ENCODE peak calls at places on chromosomes 1 and 21, in seven cellular contexts. One of them, this sample, is unnamed.
A peak's percentile ranks its signal among the peaks of the same experiment; 100 is the strongest.

GRCh38 chr1:112522621-112523020 is 13.9 kb downstream of the WNT2B start:
- DNase-seq in IMR-90: peak; percentile 96
- DNase-seq in ovary: no peak
- DNase-seq in spleen: no peak
- DNase-seq in tibial nerve: no peak
- DNase-seq in prostate gland: no peak
- DNase-seq in suprapubic skin: no peak
- DNase-seq in this sample: no peak

GRCh38 chr1:160149706-160150105 is 1.7 kb upstream of the ATP1A4 start:
- DNase-seq in IMR-90: peak; percentile 29
- DNase-seq in ovary: no peak
- DNase-seq in spleen: no peak
- DNase-seq in tibial nerve: no peak
- DNase-seq in prostate gland: no peak
- DNase-seq in suprapubic skin: no peak
- DNase-seq in this sample: no peak

GRCh38 chr1:203354246-203354645 is 3.3 kb upstream of the FMOD start:
- DNase-seq in IMR-90: peak; percentile 90
- DNase-seq in ovary: no peak
- DNase-seq in spleen: no peak
- DNase-seq in tibial nerve: no peak
- DNase-seq in prostate gland: no peak
- DNase-seq in suprapubic skin: no peak
- DNase-seq in this sample: no peak

GRCh38 chr1:245118066-245118465 is 36.7 kb upstream of the KIF26B start:
- DNase-seq in IMR-90: no peak
- DNase-seq in ovary: no peak
- DNase-seq in spleen: no peak
- DNase-seq in tibial nerve: no peak
- DNase-seq in prostate gland: no peak
- DNase-seq in suprapubic skin: no peak
- DNase-seq in this sample: no peak

GRCh38 chr1:29590583-29591555 is 354.5 kb downstream of the PTPRU start:
- DNase-seq in IMR-90: peak; percentile 21
- DNase-seq in ovary: no peak
- DNase-seq in spleen: no peak
- DNase-seq in tibial nerve: no peak
- DNase-seq in prostate gland: no peak
- DNase-seq in suprapubic skin: no peak
- DNase-seq in this sample: no peak

GRCh38 chr1:178037510-178038253 is 56.2 kb upstream of the RASAL2 start:
- DNase-seq in IMR-90: peak; percentile 54
- DNase-seq in ovary: peak; percentile 94
- DNase-seq in spleen: peak; percentile 92
- DNase-seq in tibial nerve: peak; percentile 44
- DNase-seq in prostate gland: peak; percentile 48
- DNase-seq in suprapubic skin: peak; percentile 84
- DNase-seq in this sample: peak; percentile 70

GRCh38 chr21:44255519-44255981 is 6.1 kb downstream of the DNMT3L start:
- DNase-seq in IMR-90: peak; percentile 46
- DNase-seq in ovary: no peak
- DNase-seq in spleen: peak; percentile 54
- DNase-seq in tibial nerve: no peak
- DNase-seq in prostate gland: no peak
- DNase-seq in suprapubic skin: peak; percentile 34
- DNase-seq in this sample: no peak

GRCh38 chr1:24165500-24165899 is 21.6 kb downstream of the IFNLR1 start:
- DNase-seq in IMR-90: no peak
- DNase-seq in ovary: no peak
- DNase-seq in spleen: no peak
- DNase-seq in tibial nerve: no peak
- DNase-seq in prostate gland: no peak
- DNase-seq in suprapubic skin: peak; percentile 5
- DNase-seq in this sample: no peak

GRCh38 chr1:228241259-228241658 is 33.4 kb downstream of the OBSCN start:
- DNase-seq in IMR-90: no peak
- DNase-seq in ovary: no peak
- DNase-seq in spleen: no peak
- DNase-seq in tibial nerve: no peak
- DNase-seq in prostate gland: no peak
- DNase-seq in suprapubic skin: no peak
- DNase-seq in this sample: no peak

GRCh38 chr1:168709407-168709891 is 19.6 kb downstream of the DPT start:
- DNase-seq in IMR-90: peak; percentile 4
- DNase-seq in ovary: no peak
- DNase-seq in spleen: no peak
- DNase-seq in tibial nerve: peak; percentile 18
- DNase-seq in prostate gland: no peak
- DNase-seq in suprapubic skin: no peak
- DNase-seq in this sample: no peak

GRCh38 chr1:36178479-36179219 is 22.7 kb downstream of the MAP7D1 start:
- DNase-seq in IMR-90: no peak
- DNase-seq in ovary: no peak
- DNase-seq in spleen: no peak
- DNase-seq in tibial nerve: no peak
- DNase-seq in prostate gland: peak; percentile 29
- DNase-seq in suprapubic skin: no peak
- DNase-seq in this sample: no peak

GRCh38 chr1:32480761-32481160 is 15.9 kb downstream of the ZBTB8B start:
- DNase-seq in IMR-90: no peak
- DNase-seq in ovary: no peak
- DNase-seq in spleen: no peak
- DNase-seq in tibial nerve: no peak
- DNase-seq in prostate gland: no peak
- DNase-seq in suprapubic skin: no peak
- DNase-seq in this sample: no peak

GRCh38 chr1:111448482-111448917 is 556 bp downstream of the WDR77 start:
- DNase-seq in IMR-90: peak; percentile 12
- DNase-seq in ovary: no peak
- DNase-seq in spleen: no peak
- DNase-seq in tibial nerve: no peak
- DNase-seq in prostate gland: no peak
- DNase-seq in suprapubic skin: no peak
- DNase-seq in this sample: peak; percentile 12

GRCh38 chr1:40971962-40972361 is 7.5 kb upstream of the CTPS1 start:
- DNase-seq in IMR-90: no peak
- DNase-seq in ovary: no peak
- DNase-seq in spleen: no peak
- DNase-seq in tibial nerve: no peak
- DNase-seq in prostate gland: no peak
- DNase-seq in suprapubic skin: no peak
- DNase-seq in this sample: no peak

GRCh38 chr1:155135416-155136197 is at the start of gene SLC50A1:
- DNase-seq in IMR-90: peak; percentile 91
- DNase-seq in ovary: peak; percentile 98
- DNase-seq in spleen: peak; percentile 99
- DNase-seq in tibial nerve: peak; percentile 83
- DNase-seq in prostate gland: peak; percentile 95
- DNase-seq in suprapubic skin: peak; percentile 97
- DNase-seq in this sample: peak; percentile 87

GRCh38 chr1:197598935-197599334 is 176.3 kb downstream of the DENND1B start:
- DNase-seq in IMR-90: no peak
- DNase-seq in ovary: no peak
- DNase-seq in spleen: no peak
- DNase-seq in tibial nerve: no peak
- DNase-seq in prostate gland: no peak
- DNase-seq in suprapubic skin: no peak
- DNase-seq in this sample: no peak

GRCh38 chr1:115082949-115083348 is 6.4 kb downstream of the TSPAN2 start:
- DNase-seq in IMR-90: no peak
- DNase-seq in ovary: no peak
- DNase-seq in spleen: no peak
- DNase-seq in tibial nerve: no peak
- DNase-seq in prostate gland: no peak
- DNase-seq in suprapubic skin: no peak
- DNase-seq in this sample: no peak

GRCh38 chr1:115088871-115089442 is 346 bp downstream of the TSPAN2 start:
- DNase-seq in IMR-90: no peak
- DNase-seq in ovary: no peak
- DNase-seq in spleen: no peak
- DNase-seq in tibial nerve: no peak
- DNase-seq in prostate gland: no peak
- DNase-seq in suprapubic skin: no peak
- DNase-seq in this sample: no peak

GRCh38 chr1:115088115-115088794 is 1.0 kb downstream of the TSPAN2 start:
- DNase-seq in IMR-90: no peak
- DNase-seq in ovary: no peak
- DNase-seq in spleen: no peak
- DNase-seq in tibial nerve: no peak
- DNase-seq in prostate gland: no peak
- DNase-seq in suprapubic skin: no peak
- DNase-seq in this sample: no peak

GRCh38 chr1:115084902-115085505 is 4.3 kb downstream of the TSPAN2 start:
- DNase-seq in IMR-90: peak; percentile 1
- DNase-seq in ovary: no peak
- DNase-seq in spleen: no peak
- DNase-seq in tibial nerve: no peak
- DNase-seq in prostate gland: peak; percentile 57
- DNase-seq in suprapubic skin: no peak
- DNase-seq in this sample: no peak

DNA sequence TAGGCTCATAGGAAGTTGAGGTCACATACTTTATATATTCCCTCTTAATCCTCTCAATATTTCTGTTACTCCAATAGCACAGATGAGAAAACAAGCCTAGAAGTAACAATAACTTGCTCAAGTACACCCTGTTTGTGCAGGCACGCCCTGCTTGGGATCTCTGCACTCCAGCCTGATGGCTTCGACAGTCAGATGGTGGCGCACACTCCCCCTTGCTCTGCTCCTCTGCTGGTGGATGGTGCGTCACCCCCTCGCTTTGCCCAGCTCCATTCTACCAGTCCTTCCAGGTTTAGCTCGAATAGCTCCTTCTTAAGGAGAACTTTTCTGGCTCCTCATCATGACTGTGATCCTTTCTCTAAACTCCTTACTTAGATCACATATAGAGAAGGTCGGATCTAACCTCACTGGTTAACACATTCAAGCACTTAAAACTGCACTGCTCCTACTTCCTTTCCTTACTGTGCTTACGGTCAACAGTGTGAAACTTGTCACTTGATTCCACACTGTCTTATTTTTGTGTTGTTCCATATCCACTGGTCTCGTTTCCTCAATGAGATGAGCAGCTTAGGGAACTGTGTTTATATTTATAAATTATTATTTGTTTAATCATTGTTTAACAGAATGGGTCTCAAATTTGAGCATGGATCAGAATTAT is 3.0 kb downstream of the TSPAN2 start:
- DNase-seq in IMR-90: no peak
- DNase-seq in ovary: no peak
- DNase-seq in spleen: no peak
- DNase-seq in tibial nerve: no peak
- DNase-seq in prostate gland: no peak
- DNase-seq in suprapubic skin: no peak
- DNase-seq in this sample: no peak
- H3K4me1 ChIP-seq in IMR-90: peaks cover 2% of the 10 kb centered on the region
- H3K4me1 ChIP-seq in ovary: no peaks in the 10 kb centered on the region
- H3K4me1 ChIP-seq in spleen: no peaks in the 10 kb centered on the region
- H3K4me1 ChIP-seq in tibial nerve: no peaks in the 10 kb centered on the region
- H3K4me1 ChIP-seq in prostate gland: no peaks in the 10 kb centered on the region
- H3K4me1 ChIP-seq in suprapubic skin: peaks cover 28% of the 10 kb centered on the region
- H3K4me1 ChIP-seq in this sample: no peaks in the 10 kb centered on the region

GRCh38 chr1:2418791-2419320 is 6.5 kb upstream of the PEX10 start:
- DNase-seq in IMR-90: no peak
- DNase-seq in ovary: no peak
- DNase-seq in spleen: no peak
- DNase-seq in tibial nerve: no peak
- DNase-seq in prostate gland: no peak
- DNase-seq in suprapubic skin: no peak
- DNase-seq in this sample: no peak

GRCh38 chr1:2416403-2416802 is 4.0 kb upstream of the PEX10 start:
- DNase-seq in IMR-90: no peak
- DNase-seq in ovary: no peak
- DNase-seq in spleen: no peak
- DNase-seq in tibial nerve: no peak
- DNase-seq in prostate gland: peak; percentile 69
- DNase-seq in suprapubic skin: no peak
- DNase-seq in this sample: no peak

GRCh38 chr1:2415801-2416208 is 3.4 kb upstream of the PEX10 start:
- DNase-seq in IMR-90: no peak
- DNase-seq in ovary: no peak
- DNase-seq in spleen: peak; percentile 89
- DNase-seq in tibial nerve: no peak
- DNase-seq in prostate gland: peak; percentile 22
- DNase-seq in suprapubic skin: no peak
- DNase-seq in this sample: no peak

GRCh38 chr1:2417833-2418225 is 5.5 kb upstream of the PEX10 start:
- DNase-seq in IMR-90: no peak
- DNase-seq in ovary: no peak
- DNase-seq in spleen: no peak
- DNase-seq in tibial nerve: no peak
- DNase-seq in prostate gland: no peak
- DNase-seq in suprapubic skin: no peak
- DNase-seq in this sample: no peak

DNA sequence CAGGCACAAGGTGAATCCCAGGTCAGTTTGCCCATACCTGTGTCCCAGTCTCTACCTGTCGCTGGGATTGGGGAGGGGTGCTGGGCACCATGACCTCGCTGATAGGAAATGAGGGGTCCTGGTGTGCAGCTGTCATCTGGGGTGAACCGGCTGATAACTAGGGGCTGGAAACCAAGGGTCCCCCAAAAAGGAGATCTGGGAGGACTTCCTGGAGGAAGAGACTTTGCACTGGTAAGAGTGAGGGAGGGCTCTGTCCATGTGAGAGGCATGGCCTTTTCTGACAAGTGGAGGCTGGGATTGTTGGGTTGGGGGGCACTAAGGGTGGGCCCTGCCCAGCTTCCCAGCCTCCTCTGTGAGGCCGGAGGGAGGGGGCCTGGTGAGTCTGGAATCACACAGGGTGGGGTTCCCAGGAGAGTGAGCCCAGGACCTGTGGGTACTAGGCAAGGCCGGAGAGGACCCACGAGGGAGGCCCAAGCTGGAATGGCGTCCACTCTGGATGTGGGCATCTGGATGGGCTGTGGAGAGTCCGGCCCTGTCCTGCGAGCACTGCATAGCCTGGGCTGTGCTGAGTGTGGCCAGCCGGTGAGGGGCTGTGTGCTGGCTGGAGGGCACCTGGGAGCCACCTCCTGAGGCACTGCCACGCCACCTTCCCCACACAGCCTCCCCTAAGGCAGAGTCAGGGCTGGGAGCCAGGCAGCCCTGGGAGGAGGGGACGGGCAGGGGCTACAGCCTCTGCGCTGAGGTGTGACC is 4.9 kb upstream of the PEX10 start:
- DNase-seq in IMR-90: no peak
- DNase-seq in ovary: no peak
- DNase-seq in spleen: no peak
- DNase-seq in tibial nerve: no peak
- DNase-seq in prostate gland: no peak
- DNase-seq in suprapubic skin: no peak
- DNase-seq in this sample: no peak
- H3K4me3 ChIP-seq in IMR-90: no peak overlapping the region
- H3K4me3 ChIP-seq in ovary: no peak overlapping the region
- H3K4me3 ChIP-seq in spleen: no peak overlapping the region
- H3K4me3 ChIP-seq in tibial nerve: no peak overlapping the region
- H3K4me3 ChIP-seq in prostate gland: peak overlapping the region; percentile 31
- H3K4me3 ChIP-seq in suprapubic skin: peak overlapping the region; percentile 25
- H3K4me3 ChIP-seq in this sample: no peak overlapping the region

GRCh38 chr1:205802060-205802459 is 10.9 kb downstream of the SLC41A1 start:
- DNase-seq in IMR-90: no peak
- DNase-seq in ovary: no peak
- DNase-seq in spleen: no peak
- DNase-seq in tibial nerve: no peak
- DNase-seq in prostate gland: no peak
- DNase-seq in suprapubic skin: no peak
- DNase-seq in this sample: no peak
- TF ChIP-seq POLR2A in IMR-90: no peak
- TF ChIP-seq POLR2A in ovary: no peak
- TF ChIP-seq POLR2A in spleen: no peak
- TF ChIP-seq POLR2A in tibial nerve: no peak
- TF ChIP-seq POLR2A in prostate gland: no peak
- TF ChIP-seq POLR2A in suprapubic skin: no peak
- TF ChIP-seq POLR2A in this sample: no peak

GRCh38 chr1:230235876-230236275 is 168.8 kb downstream of the GALNT2 start:
- DNase-seq in IMR-90: no peak
- DNase-seq in ovary: no peak
- DNase-seq in spleen: no peak
- DNase-seq in tibial nerve: no peak
- DNase-seq in prostate gland: no peak
- DNase-seq in suprapubic skin: no peak
- DNase-seq in this sample: no peak
- H3K4me1 ChIP-seq in IMR-90: peaks cover 4% of the 10 kb centered on the region
- H3K4me1 ChIP-seq in ovary: peaks cover 4% of the 10 kb centered on the region
- H3K4me1 ChIP-seq in spleen: peaks cover 3% of the 10 kb centered on the region
- H3K4me1 ChIP-seq in tibial nerve: no peaks in the 10 kb centered on the region
- H3K4me1 ChIP-seq in prostate gland: no peaks in the 10 kb centered on the region
- H3K4me1 ChIP-seq in suprapubic skin: no peaks in the 10 kb centered on the region
- H3K4me1 ChIP-seq in this sample: peaks cover 14% of the 10 kb centered on the region